ENCODE peak calls at places on chromosomes 5 and 9, in ten cellular contexts. R is astrocyte of the spinal cord; G is CD8-positive, alpha-beta T cell; Y is A549; K is Peyer's patch; Q is mucosa of descending colon; N is neural progenitor cell; A is esophagus squamous epithelium; J is body of pancreas; P is right lobe of liver. F is an unnamed sample.

GRCh38 chr9:72579880-72580570 is 58.6 kb downstream of the TMC1 start:
- DNase-seq in R (peak; percentile 34), G (no peak), Y (no peak), K (no peak), Q (no peak), N (no peak), A (no peak), J (no peak), P (no peak), F (peak; percentile 87)

GRCh38 chr5:53874409-53874808 is 314.0 kb downstream of the NDUFS4 start:
- DNase-seq in R (no peak), G (no peak), Y (peak; percentile 6), K (no peak), Q (no peak), N (no peak), A (no peak), J (no peak), P (peak; percentile 75), F (no peak)

GRCh38 chr5:58922392-58923171 is 339.7 kb downstream of the RAB3C start:
- DNase-seq in R (peak; percentile 77), G (no peak), Y (no peak), K (no peak), Q (peak; percentile 78), N (no peak), A (no peak), J (peak; percentile 85), P (no peak), F (no peak)

GRCh38 chr5:116543501-116543900 is 31.1 kb downstream of the SEMA6A start:
- DNase-seq in R (peak; percentile 52), G (no peak), Y (no peak), K (no peak), Q (no peak), N (no peak), A (no peak), J (no peak), P (no peak), F (peak; percentile 71)

GRCh38 chr5:108858959-108859358 is 111.3 kb downstream of the FER start:
- DNase-seq in R (peak; percentile 5), G (no peak), Y (no peak), K (no peak), Q (no peak), N (no peak), A (no peak), J (no peak), P (no peak), F (peak; percentile 36)

GRCh38 chr9:21906878-21907277 is 87.3 kb downstream of the CDKN2A start:
- DNase-seq in R (peak; percentile 65), G (no peak), Y (no peak), K (no peak), Q (no peak), N (no peak), A (no peak), J (no peak), P (no peak), F (no peak)

GRCh38 chr5:4023701-4024100 is 428.1 kb downstream of the IRX1 start:
- DNase-seq in R (no peak), G (no peak), Y (no peak), K (no peak), Q (no peak), N (no peak), A (no peak), J (no peak), P (no peak), F (no peak)

GRCh38 chr5:72166070-72166979 is 59.0 kb downstream of the MAP1B start:
- DNase-seq in R (peak; percentile 93), G (no peak), Y (no peak), K (peak; percentile 59), Q (no peak), N (peak; percentile 80), A (peak; percentile 7), J (peak; percentile 29), P (no peak), F (peak; percentile 83)

GRCh38 chr5:54676964-54677363 is 159.4 kb downstream of the SNX18 start:
- DNase-seq in R (no peak), G (no peak), Y (no peak), K (no peak), Q (no peak), N (no peak), A (no peak), J (no peak), P (no peak), F (no peak)

GRCh38 chr9:136614967-136615623 is 47.6 kb upstream of the EGFL7 start:
- DNase-seq in R (peak; percentile 26), G (no peak), Y (peak; percentile 51), K (no peak), Q (peak; percentile 65), N (peak; percentile 72), A (no peak), J (peak; percentile 67), P (no peak), F (peak; percentile 28)

GRCh38 chr9:98572054-98572627 is 136.6 kb downstream of the GABBR2 start:
- DNase-seq in R (no peak), G (no peak), Y (no peak), K (no peak), Q (no peak), N (peak; percentile 46), A (no peak), J (no peak), P (no peak), F (peak; percentile 4)

GRCh38 chr9:128764361-128764760 is 7.4 kb downstream of the ZER1 start:
- DNase-seq in R (no peak), G (no peak), Y (no peak), K (no peak), Q (no peak), N (no peak), A (no peak), J (no peak), P (no peak), F (no peak)

GRCh38 chr5:121158433-121158832 is 693.2 kb upstream of the FTMT start:
- DNase-seq in R (no peak), G (no peak), Y (no peak), K (no peak), Q (no peak), N (no peak), A (no peak), J (no peak), P (no peak), F (no peak)

GRCh38 chr5:10903786-10904560 is 142.9 kb upstream of the DAP start:
- DNase-seq in R (no peak), G (no peak), Y (no peak), K (no peak), Q (no peak), N (no peak), A (no peak), J (no peak), P (no peak), F (no peak)

GRCh38 chr5:2863133-2863532 is 111.7 kb upstream of the IRX2 start:
- DNase-seq in R (no peak), G (no peak), Y (no peak), K (no peak), Q (no peak), N (no peak), A (no peak), J (no peak), P (no peak), F (no peak)

GRCh38 chr9:125705893-125706292 is 1.1 kb downstream of the MAPKAP1 start:
- DNase-seq in R (no peak), G (no peak), Y (no peak), K (no peak), Q (no peak), N (no peak), A (no peak), J (no peak), P (no peak), F (no peak)

GRCh38 chr9:97711223-97711626 is 14.1 kb upstream of the XPA start:
- DNase-seq in R (no peak), G (peak; percentile 36), Y (no peak), K (no peak), Q (no peak), N (peak; percentile 44), A (no peak), J (no peak), P (no peak), F (no peak)

GRCh38 chr9:116174347-116174746 is 20.8 kb downstream of the PAPPA start:
- DNase-seq in R (no peak), G (no peak), Y (peak; percentile 60), K (no peak), Q (no peak), N (no peak), A (no peak), J (no peak), P (no peak), F (peak; percentile 67)
- TF ChIP-seq CTCF in R (no peak), G (no peak), Y (no peak), K (no peak), Q (no peak), N (no peak), A (no peak), J (no peak), P (no peak), F (no peak)

GRCh38 chr5:158470764-158471163 is 611.8 kb upstream of the CLINT1 start:
- DNase-seq in R (no peak), G (no peak), Y (no peak), K (no peak), Q (no peak), N (no peak), A (no peak), J (no peak), P (no peak), F (no peak)
- H3K4me3 ChIP-seq in R (no peak overlapping the region), G (no peak overlapping the region), Y (no peak overlapping the region), K (no peak overlapping the region), Q (no peak overlapping the region), N (no peak overlapping the region), A (no peak overlapping the region), J (no peak overlapping the region), P (no peak overlapping the region), F (no peak overlapping the region)

GRCh38 chr5:64166201-64166959 is 737 bp downstream of the RNF180 start:
- DNase-seq in R (peak; percentile 4), G (no peak), Y (no peak), K (no peak), Q (no peak), N (peak; percentile 49), A (no peak), J (no peak), P (peak; percentile 45), F (no peak)

GRCh38 chr5:64163746-64164145 is 1.9 kb upstream of the RNF180 start:
- DNase-seq in R (no peak), G (no peak), Y (no peak), K (no peak), Q (no peak), N (no peak), A (no peak), J (no peak), P (no peak), F (no peak)

GRCh38 chr5:64164166-64164565 is 1.5 kb upstream of the RNF180 start:
- DNase-seq in R (no peak), G (no peak), Y (no peak), K (no peak), Q (no peak), N (no peak), A (no peak), J (no peak), P (no peak), F (no peak)

GRCh38 chr5:64165160-64165499 is 513 bp upstream of the RNF180 start:
- DNase-seq in R (no peak), G (no peak), Y (no peak), K (no peak), Q (no peak), N (no peak), A (no peak), J (no peak), P (no peak), F (no peak)

GRCh38 chr5:64165500-64166200 is at the start of gene RNF180:
- DNase-seq in R (peak; percentile 28), G (no peak), Y (peak; percentile 21), K (peak; percentile 72), Q (peak; percentile 48), N (peak; percentile 78), A (no peak), J (peak; percentile 76), P (peak; percentile 71), F (peak; percentile 26)
- TF ChIP-seq CTCF in R (no peak), G (no peak), Y (no peak), K (no peak), Q (no peak), N (no peak), A (no peak), J (no peak), P (no peak), F (no peak)

GRCh38 chr5:178590924-178591423 is 781 bp upstream of the COL23A1 start:
- DNase-seq in R (no peak), G (no peak), Y (no peak), K (no peak), Q (no peak), N (no peak), A (no peak), J (no peak), P (no peak), F (peak; percentile 91)
- H3K4me3 ChIP-seq in R (no peak overlapping the region), G (no peak overlapping the region), Y (peak overlapping the region; percentile 36), K (no peak overlapping the region), Q (no peak overlapping the region), N (peak overlapping the region; percentile 63), A (peak overlapping the region; percentile 56), J (no peak overlapping the region), P (no peak overlapping the region), F (peak overlapping the region; percentile 39)